ENCODE peak calls at places on chromosome 21, in seven cellular contexts. I, F, S, G, U, P and W are unnamed samples. For H3K4me1, the result is how much of the 10 kb centered on the place peaks cover.

GRCh38 chr21:40768056-40768455 is 78.9 kb downstream of the DSCAM start:
- DNase-seq in U (no peak), P (no peak), F (no peak), S (no peak), I (no peak), G (no peak), W (no peak)

GRCh38 chr21:41245509-41246135 is 71.0 kb upstream of the FAM3B start:
- DNase-seq in F (no peak), G (no peak), U (peak), I (no peak), P (no peak), S (no peak), W (no peak)

GRCh38 chr21:37912616-37913015 is 3.6 kb downstream of the KCNJ6 start:
- DNase-seq in U (no peak), S (no peak), P (no peak), I (no peak), F (no peak), G (no peak), W (no peak)

GRCh38 chr21:35399002-35399401 is 349.9 kb upstream of the RUNX1 start:
- DNase-seq in F (no peak), G (no peak), I (no peak), P (no peak), U (no peak), S (no peak), W (no peak)

GRCh38 chr21:33455858-33456446 is 23.8 kb downstream of the TMEM50B start:
- DNase-seq in S (no peak), G (no peak), P (no peak), F (no peak), I (no peak), U (no peak), W (no peak)

GRCh38 chr21:38945536-38946245 is 140.0 kb downstream of the ETS2 start:
- DNase-seq in U (peak), P (no peak), G (no peak), F (no peak), I (no peak), S (no peak), W (no peak)

GRCh38 chr21:26847951-26848350 is 2.7 kb upstream of the ADAMTS1 start:
- DNase-seq in I (no peak), G (no peak), U (no peak), F (no peak), P (no peak), S (no peak), W (no peak)

GRCh38 chr21:29624776-29625175 is 315.0 kb downstream of the GRIK1 start:
- DNase-seq in P (no peak), S (no peak), I (no peak), G (no peak), U (no peak), F (no peak), W (no peak)

GRCh38 chr21:36199021-36199420 is 42.4 kb downstream of the DOP1B start:
- DNase-seq in U (no peak), S (no peak), F (no peak), I (no peak), G (no peak), P (no peak), W (no peak)

GRCh38 chr21:45548711-45549491 is 6.7 kb upstream of the SLC19A1 start:
- DNase-seq in G (no peak), I (peak), S (no peak), P (peak), F (peak), U (no peak), W (no peak)
- H3K4me1 ChIP-seq in G (under half), I (under half), S (under half), P (under half), F (under half), U (under half), W (under half)

DNA sequence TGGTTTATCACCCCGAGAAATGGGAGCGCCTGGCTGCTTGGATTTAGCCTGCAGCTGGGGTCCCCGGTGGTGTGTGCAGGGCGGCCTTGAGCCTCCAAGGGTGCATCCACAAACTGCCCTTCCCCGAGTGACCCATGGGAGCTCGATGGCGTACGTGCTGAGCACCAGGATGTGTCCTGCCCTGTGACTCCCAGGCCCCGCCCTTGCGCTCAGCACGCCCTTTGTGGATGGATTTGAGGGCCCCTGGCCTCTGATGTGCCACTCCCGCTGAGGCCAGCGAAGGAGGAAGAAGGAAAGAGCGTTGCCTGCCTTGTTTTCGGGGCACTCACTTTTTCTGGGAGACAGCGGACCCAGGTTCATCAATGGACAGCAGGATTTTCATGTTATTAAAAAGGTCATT is 1.7 kb upstream of the TFF3 start:
- DNase-seq in G (peak), F (no peak), I (no peak), S (no peak), P (no peak), U (peak), W (no peak)
- H3K4me1 ChIP-seq in G (under half), F (under half), I (under half), S (under half), P (under half), U (under half), W (under half)

GRCh38 chr21:42308914-42309752 is 6.1 kb downstream of the TFF3 start:
- DNase-seq in P (no peak), F (no peak), G (no peak), S (no peak), U (no peak), I (no peak), W (no peak)
- H3K4me1 ChIP-seq in P (under half), F (under half), G (under half), S (under half), U (under half), I (under half), W (under half)

GRCh38 chr21:46637952-46638746 is 2.7 kb downstream of the PRMT2 start:
- DNase-seq in S (no peak), P (no peak), I (no peak), F (no peak), G (no peak), U (no peak), W (no peak)
- H3K4me1 ChIP-seq in S (under half), P (under half), I (half or more), F (under half), G (under half), U (under half), W (under half)